ENCODE peak calls at places on chromosomes 1 and 21, in six cellular contexts. I is iPS DF 6.9; G is lung; F is HCT116; B is CD8-positive, alpha-beta memory T cell; L is tibial artery. W is an unnamed sample. For H3K4me1, the result is how much of the 10 kb centered on the place peaks cover.

GRCh38 chr1:24694380-24694843 is 50.8 kb upstream of the CLIC4 start:
- DNase-seq in I (no peak), G (no peak), F (no peak), B (no peak), L (no peak), W (peak)

GRCh38 chr1:47784294-47784650 is 212.9 kb downstream of the TRABD2B start:
- DNase-seq in I (no peak), G (no peak), F (no peak), B (no peak), L (no peak), W (no peak)

GRCh38 chr1:112638109-112638426 is 18.4 kb downstream of the CAPZA1 start:
- DNase-seq in I (no peak), G (no peak), F (no peak), B (no peak), L (no peak), W (no peak)

GRCh38 chr1:87092852-87093251 is 178.4 kb downstream of the HS2ST1 start:
- DNase-seq in I (no peak), G (no peak), F (no peak), B (no peak), L (no peak), W (no peak)

GRCh38 chr1:158087320-158087927 is 93.3 kb upstream of the CD1D start:
- DNase-seq in I (peak), G (peak), F (peak), B (no peak), L (no peak), W (no peak)

GRCh38 chr1:20792177-20792576 is 5.1 kb upstream of the HP1BP3 start:
- DNase-seq in I (no peak), G (no peak), F (no peak), B (no peak), L (no peak), W (no peak)

GRCh38 chr1:62436039-62436465 is 797 bp upstream of the USP1 start:
- DNase-seq in I (no peak), G (no peak), F (no peak), B (no peak), L (no peak), W (peak)

GRCh38 chr1:23896491-23896890 is 16.7 kb downstream of the CNR2 start:
- DNase-seq in I (no peak), G (no peak), F (no peak), B (no peak), L (no peak), W (no peak)

GRCh38 chr1:30014031-30014430 is 709.4 kb downstream of the MATN1 start:
- DNase-seq in I (no peak), G (no peak), F (no peak), B (no peak), L (peak), W (no peak)

GRCh38 chr1:96538001-96538649 is 183.5 kb upstream of the PTBP2 start:
- DNase-seq in I (no peak), G (peak), F (no peak), B (no peak), L (peak), W (no peak)

GRCh38 chr21:33670076-33670475 is 27.8 kb downstream of the ITSN1 start:
- DNase-seq in I (no peak), G (no peak), F (no peak), B (no peak), L (no peak), W (no peak)

GRCh38 chr21:14548751-14549150 is 2.6 kb upstream of the SAMSN1 start:
- DNase-seq in I (no peak), G (no peak), F (no peak), B (no peak), L (no peak), W (no peak)

GRCh38 chr1:201566933-201567801 is 28.2 kb downstream of the NAV1 start:
- DNase-seq in I (no peak), G (no peak), F (no peak), B (no peak), L (no peak), W (no peak)

GRCh38 chr1:32151319-32151787 is 28.1 kb upstream of the TXLNA start:
- DNase-seq in I (no peak), G (no peak), F (no peak), B (no peak), L (no peak), W (no peak)

GRCh38 chr1:206803221-206803730 is 31.0 kb upstream of the IL10 start:
- DNase-seq in I (no peak), G (no peak), F (no peak), B (peak), L (no peak), W (peak)

GRCh38 chr1:42830631-42831030 is 13.4 kb upstream of the SVBP start:
- DNase-seq in I (no peak), G (no peak), F (no peak), B (no peak), L (no peak), W (no peak)

GRCh38 chr1:40630488-40631223 is 34.8 kb downstream of the RIMS3 start:
- DNase-seq in I (peak), G (no peak), F (peak), B (no peak), L (no peak), W (peak)

GRCh38 chr1:16032388-16033100 is 10.7 kb downstream of the CLCNKA start:
- DNase-seq in I (peak), G (peak), F (peak), B (peak), L (peak), W (no peak)

GRCh38 chr1:110687244-110687643 is 12.5 kb upstream of the KCNA3 start:
- DNase-seq in I (no peak), G (no peak), F (no peak), B (no peak), L (no peak), W (no peak)

GRCh38 chr1:210293191-210293607 is 35.5 kb upstream of the HHAT start:
- DNase-seq in I (no peak), G (peak), F (no peak), B (no peak), L (peak), W (no peak)

GRCh38 chr1:205301220-205301821 is 20.2 kb downstream of the NUAK2 start:
- DNase-seq in I (peak), G (peak), F (no peak), B (no peak), L (no peak), W (no peak)

GRCh38 chr1:172143384-172144025 is 277.0 kb upstream of the C1orf105 start:
- DNase-seq in I (no peak), G (no peak), F (no peak), B (no peak), L (no peak), W (no peak)

GRCh38 chr1:172144445-172145060 is 275.9 kb upstream of the C1orf105 start:
- DNase-seq in I (no peak), G (peak), F (no peak), B (no peak), L (peak), W (no peak)

GRCh38 chr1:172145231-172145651 is 275.2 kb upstream of the C1orf105 start:
- DNase-seq in I (no peak), G (no peak), F (no peak), B (no peak), L (no peak), W (no peak)

GRCh38 chr1:172138636-172139035 is 281.8 kb upstream of the C1orf105 start:
- DNase-seq in I (no peak), G (no peak), F (no peak), B (no peak), L (peak), W (no peak)

DNA sequence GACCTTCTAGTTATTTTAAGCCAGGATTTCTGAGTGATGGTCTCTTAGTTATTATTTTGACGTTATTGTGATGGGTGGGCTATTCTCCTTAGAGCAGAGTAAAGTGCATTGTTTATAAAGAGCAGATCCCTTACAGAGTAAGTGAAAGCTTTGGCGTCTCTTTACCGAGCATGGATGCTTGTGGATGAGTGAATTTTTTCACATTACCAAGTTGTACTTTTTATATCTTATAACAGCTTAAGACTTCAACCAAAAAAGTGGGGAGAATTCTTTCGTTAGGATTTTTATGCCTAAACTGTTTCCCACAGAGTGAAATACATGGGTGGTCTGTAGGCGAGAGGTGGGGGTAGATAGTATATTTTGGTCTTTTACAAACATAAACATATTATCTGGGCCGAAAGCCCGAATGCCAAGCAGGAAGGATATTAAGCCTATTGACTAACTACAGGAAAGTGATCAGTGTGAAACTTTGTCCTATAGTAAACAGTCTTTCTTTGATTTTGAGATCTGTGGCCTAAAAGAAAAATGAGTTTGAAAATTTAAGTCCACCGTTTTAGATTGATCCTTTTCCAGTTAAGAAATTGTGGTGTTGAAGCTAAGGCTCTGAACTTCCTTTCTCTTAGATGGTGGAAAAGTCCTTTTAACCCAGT is 279.0 kb upstream of the C1orf105 start:
- DNase-seq in I (no peak), G (no peak), F (no peak), B (no peak), L (no peak), W (no peak)
- H3K4me1 ChIP-seq in I (under half), G (under half), F (under half), B (under half), L (under half), W (under half)

DNA sequence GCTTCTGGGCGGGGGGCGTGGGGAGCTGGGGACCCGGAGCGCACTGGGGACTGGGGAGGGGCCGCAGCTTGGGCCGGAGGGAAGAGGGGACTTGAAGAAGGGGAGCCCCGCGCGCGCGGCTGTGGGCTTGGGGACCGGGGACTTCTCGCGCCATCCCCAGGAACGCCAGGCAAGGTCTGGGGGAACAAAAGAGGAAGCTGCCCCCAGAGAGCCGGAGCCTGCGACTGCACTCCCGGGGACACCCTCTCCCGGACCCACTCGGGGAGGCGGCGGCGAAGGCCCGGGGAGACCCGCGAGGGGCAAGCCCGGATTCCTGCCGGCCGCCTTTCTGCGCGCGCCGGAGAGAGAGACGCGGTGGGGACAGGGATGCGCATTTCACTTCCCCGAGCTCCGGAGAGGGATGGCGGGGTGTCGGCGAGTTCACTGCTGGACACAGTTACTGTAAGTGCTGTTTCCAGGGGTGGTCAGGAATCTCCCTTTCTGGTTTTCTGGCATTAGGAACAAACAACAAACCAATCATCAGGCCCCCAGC is 732 bp downstream of the ABCG1 start:
- DNase-seq in I (no peak), G (no peak), F (no peak), B (peak), L (no peak), W (peak)
- H3K4me3 ChIP-seq in I (peak), G (peak), F (peak), B (peak), L (peak), W (peak)

GRCh38 chr1:186633101-186633500 is 47.1 kb downstream of the PTGS2 start:
- DNase-seq in I (no peak), G (no peak), F (no peak), B (no peak), L (no peak), W (no peak)
- H3K4me1 ChIP-seq in I (under half), G (under half), F (under half), B (under half), L (under half), W (under half)

DNA sequence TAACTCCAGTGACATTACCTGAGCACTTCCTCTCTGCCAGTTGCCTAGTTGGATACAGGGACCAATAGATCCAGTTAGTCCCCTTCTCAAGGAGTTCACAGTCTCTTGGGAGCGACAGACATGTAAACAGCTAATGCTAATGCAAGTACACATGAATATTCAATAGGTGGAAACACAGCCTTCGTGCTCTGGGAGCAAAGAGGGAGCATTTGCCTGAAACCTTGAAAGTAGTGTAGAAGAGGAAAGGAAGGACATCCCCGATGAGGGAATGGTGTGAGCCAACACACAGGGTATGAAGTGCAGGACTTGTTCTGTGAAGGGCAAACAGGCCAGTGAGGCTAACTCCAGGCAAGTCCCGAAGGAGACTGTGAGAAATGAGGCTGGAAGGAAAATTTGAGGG is 3.8 kb upstream of the TMEM222 start:
- DNase-seq in I (no peak), G (no peak), F (no peak), B (no peak), L (no peak), W (no peak)
- H3K4me3 ChIP-seq in I (no peak), G (no peak), F (no peak), B (no peak), L (no peak), W (no peak)

DNA sequence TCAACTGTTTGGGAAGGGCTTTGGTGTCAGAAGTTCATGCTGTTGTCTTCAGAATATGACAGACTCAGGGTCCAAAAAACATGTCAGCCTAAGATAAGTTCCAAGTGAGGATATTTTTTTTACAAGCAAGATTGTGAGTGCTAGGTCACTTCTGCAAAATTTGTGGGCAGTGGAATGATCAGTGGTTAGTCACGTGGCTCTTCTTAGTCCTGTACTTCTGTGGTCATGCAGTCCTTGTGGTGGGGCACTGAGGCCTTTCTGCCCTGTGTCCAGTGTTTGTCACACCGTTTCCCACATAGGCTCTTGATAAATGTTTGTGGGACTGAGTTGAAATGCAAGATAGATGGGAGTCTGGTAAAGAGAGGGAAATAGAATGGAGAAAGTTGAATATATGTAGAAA is 5.3 kb downstream of the RGL1 start:
- DNase-seq in I (no peak), G (no peak), F (no peak), B (no peak), L (no peak), W (no peak)
- H3K4me1 ChIP-seq in I (under half), G (under half), F (under half), B (under half), L (under half), W (under half)

GRCh38 chr1:234216116-234216703 is 157.0 kb upstream of the COA6 start:
- DNase-seq in I (no peak), G (no peak), F (no peak), B (no peak), L (no peak), W (no peak)

GRCh38 chr1:234212764-234213406 is 160.4 kb upstream of the COA6 start:
- DNase-seq in I (peak), G (no peak), F (no peak), B (no peak), L (no peak), W (no peak)

GRCh38 chr1:234214129-234214910 is 158.9 kb upstream of the COA6 start:
- DNase-seq in I (no peak), G (peak), F (no peak), B (no peak), L (no peak), W (no peak)

GRCh38 chr1:234214911-234215892 is 158.1 kb upstream of the COA6 start:
- DNase-seq in I (no peak), G (no peak), F (no peak), B (no peak), L (no peak), W (no peak)

GRCh38 chr1:234213576-234214128 is 159.6 kb upstream of the COA6 start:
- DNase-seq in I (no peak), G (no peak), F (no peak), B (no peak), L (no peak), W (no peak)
- H3K4me3 ChIP-seq in I (peak), G (peak), F (no peak), B (no peak), L (peak), W (no peak)

DNA sequence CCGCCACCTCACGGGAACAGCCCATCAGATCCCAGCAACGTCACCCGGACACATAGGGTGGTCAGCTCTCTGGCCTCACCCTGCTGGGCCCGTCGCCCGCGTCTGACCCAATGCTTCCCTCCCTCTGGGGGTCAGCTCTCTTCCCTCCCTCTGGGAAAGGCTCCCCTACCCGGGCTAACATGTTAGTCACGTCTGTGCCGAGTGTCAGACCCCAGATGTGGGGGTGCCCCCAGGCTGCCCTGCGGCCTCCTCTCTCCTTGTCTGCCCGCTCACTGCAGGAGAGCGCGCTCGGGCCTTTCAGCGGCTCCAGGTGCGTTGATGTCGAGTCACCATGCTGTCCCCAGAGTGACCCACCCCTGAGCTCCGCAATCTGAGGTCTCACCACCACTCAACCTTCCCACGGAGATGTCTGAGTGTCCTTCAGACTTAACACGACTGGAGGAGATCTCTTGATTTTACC is 34.3 kb downstream of the SLC37A1 start:
- DNase-seq in I (no peak), G (no peak), F (no peak), B (no peak), L (peak), W (no peak)
- H3K4me1 ChIP-seq in I (under half), G (under half), F (under half), B (under half), L (under half), W (under half)

GRCh38 chr1:150154143-150154542 is 4.4 kb downstream of the PLEKHO1 start:
- DNase-seq in I (no peak), G (no peak), F (no peak), B (no peak), L (no peak), W (no peak)

GRCh38 chr1:150150511-150151021 is 850 bp downstream of the PLEKHO1 start:
- DNase-seq in I (no peak), G (no peak), F (no peak), B (peak), L (peak), W (peak)

GRCh38 chr1:150151291-150152181 is 1.8 kb downstream of the PLEKHO1 start:
- DNase-seq in I (no peak), G (no peak), F (no peak), B (peak), L (no peak), W (peak)

GRCh38 chr1:150152772-150153461 is 3.2 kb downstream of the PLEKHO1 start:
- DNase-seq in I (no peak), G (no peak), F (no peak), B (no peak), L (no peak), W (no peak)

GRCh38 chr1:150152182-150152536 is 2.4 kb downstream of the PLEKHO1 start:
- DNase-seq in I (no peak), G (no peak), F (no peak), B (no peak), L (no peak), W (no peak)
- H3K4me3 ChIP-seq in I (no peak), G (no peak), F (no peak), B (peak), L (peak), W (peak)